ENCODE peak calls at places on chromosomes 7 and 10, in four cellular contexts. S is nephron progenitor cell, W is brain microvascular endothelial cell, O is cardiac fibroblast. F is an unnamed sample.

GRCh38 chr10:61130366-61130765 is 186.4 kb upstream of the RHOBTB1 start:
- DNase-seq in S (no peak), W (peak), O (no peak), F (no peak)

GRCh38 chr10:31830887-31831286 is 97.7 kb downstream of the ARHGAP12 start:
- DNase-seq in S (no peak), W (peak), O (peak), F (no peak)

GRCh38 chr7:12640299-12641096 is 46.9 kb upstream of the ARL4A start:
- DNase-seq in S (no peak), W (no peak), O (no peak), F (no peak)

GRCh38 chr7:64045301-64046040 is at the start of gene ZNF727:
- DNase-seq in S (no peak), W (no peak), O (no peak), F (no peak)

GRCh38 chr7:108073305-108074070 is 56.7 kb downstream of the LAMB4 start:
- DNase-seq in S (no peak), W (no peak), O (no peak), F (no peak)

GRCh38 chr7:105649727-105650381 is 68.6 kb upstream of the EFCAB10 start:
- DNase-seq in S (no peak), W (peak), O (peak), F (no peak)

GRCh38 chr10:1074063-1074747 is 18.0 kb downstream of the WDR37 start:
- DNase-seq in S (no peak), W (no peak), O (no peak), F (no peak)

GRCh38 chr7:71414490-71414889 is 282.5 kb downstream of the GALNT17 start:
- DNase-seq in S (no peak), W (no peak), O (no peak), F (no peak)

GRCh38 chr10:102580230-102580629 is 64.0 kb upstream of the TRIM8 start:
- DNase-seq in S (no peak), W (peak), O (no peak), F (no peak)

GRCh38 chr7:121398246-121398645 is 2.1 kb upstream of the FAM3C start:
- DNase-seq in S (no peak), W (no peak), O (peak), F (no peak)

GRCh38 chr7:8200717-8201116 is 61.2 kb downstream of the ICA1 start:
- DNase-seq in S (no peak), W (no peak), O (no peak), F (no peak)

GRCh38 chr10:95404864-95405263 is 114.1 kb upstream of the PDLIM1 start:
- DNase-seq in S (no peak), W (no peak), O (no peak), F (no peak)

GRCh38 chr10:101139421-101139911 is 8.4 kb downstream of the TLX1 start:
- DNase-seq in S (peak), W (no peak), O (peak), F (peak)

GRCh38 chr10:5043716-5044115 is 40.1 kb upstream of the AKR1C2 start:
- DNase-seq in S (no peak), W (no peak), O (peak), F (no peak)

GRCh38 chr10:34360984-34361383 is 454.1 kb downstream of the PARD3 start:
- DNase-seq in S (no peak), W (no peak), O (no peak), F (no peak)

GRCh38 chr10:86756511-86757109 is at the start of gene BMPR1A:
- DNase-seq in S (peak), W (peak), O (peak), F (peak)

GRCh38 chr10:73812662-73813061 is 1.3 kb upstream of the NDST2 start:
- DNase-seq in S (no peak), W (no peak), O (no peak), F (no peak)

GRCh38 chr7:151735186-151735853 is 141.6 kb downstream of the PRKAG2 start:
- DNase-seq in S (no peak), W (no peak), O (no peak), F (no peak)

GRCh38 chr10:44850356-44850934 is 60.7 kb upstream of the TMEM72 start:
- DNase-seq in S (no peak), W (no peak), O (no peak), F (no peak)

GRCh38 chr7:102044984-102045673 is 227.7 kb downstream of the CUX1 start:
- DNase-seq in S (no peak), W (peak), O (peak), F (no peak)

GRCh38 chr7:5064391-5065106 is 18.9 kb downstream of the RBAK start:
- DNase-seq in S (no peak), W (no peak), O (peak), F (no peak)

GRCh38 chr7:74479961-74480829 is 26.5 kb downstream of the GTF2IRD1 start:
- DNase-seq in S (peak), W (peak), O (peak), F (peak)

GRCh38 chr10:32143302-32143847 is 87.2 kb upstream of the KIF5B start:
- DNase-seq in S (no peak), W (no peak), O (no peak), F (no peak)

GRCh38 chr7:32921896-32922295 is 30.3 kb upstream of the KBTBD2 start:
- DNase-seq in S (no peak), W (no peak), O (peak), F (no peak)

GRCh38 chr7:5766321-5766761 is 15.1 kb downstream of the RNF216 start:
- DNase-seq in S (no peak), W (peak), O (peak), F (no peak)

GRCh38 chr10:42552188-42553063 is 85.9 kb downstream of the ZNF33B start:
- DNase-seq in S (peak), W (peak), O (peak), F (peak)

GRCh38 chr10:110507303-110507702 is 9.6 kb downstream of the DUSP5 start:
- DNase-seq in S (no peak), W (no peak), O (no peak), F (no peak)

GRCh38 chr10:47048533-47048905 is 137.3 kb downstream of the PTPN20 start:
- DNase-seq in S (no peak), W (no peak), O (peak), F (no peak)

GRCh38 chr10:107576746-107577145 is 412.2 kb upstream of the SORCS1 start:
- DNase-seq in S (no peak), W (no peak), O (no peak), F (no peak)

GRCh38 chr7:158828343-158829020 is 827 bp downstream of the ESYT2 start:
- DNase-seq in S (peak), W (no peak), O (peak), F (peak)

GRCh38 chr7:112362053-112362650 is 88.1 kb upstream of the IFRD1 start:
- DNase-seq in S (no peak), W (no peak), O (no peak), F (no peak)
- TF ChIP-seq CTCF in S (no peak), W (no peak), O (no peak), F (no peak)

GRCh38 chr10:96524745-96525144 is 11.0 kb upstream of the TLL2 start:
- DNase-seq in S (no peak), W (no peak), O (no peak), F (no peak)
- TF ChIP-seq CTCF in S (no peak), W (no peak), O (no peak), F (no peak)

DNA sequence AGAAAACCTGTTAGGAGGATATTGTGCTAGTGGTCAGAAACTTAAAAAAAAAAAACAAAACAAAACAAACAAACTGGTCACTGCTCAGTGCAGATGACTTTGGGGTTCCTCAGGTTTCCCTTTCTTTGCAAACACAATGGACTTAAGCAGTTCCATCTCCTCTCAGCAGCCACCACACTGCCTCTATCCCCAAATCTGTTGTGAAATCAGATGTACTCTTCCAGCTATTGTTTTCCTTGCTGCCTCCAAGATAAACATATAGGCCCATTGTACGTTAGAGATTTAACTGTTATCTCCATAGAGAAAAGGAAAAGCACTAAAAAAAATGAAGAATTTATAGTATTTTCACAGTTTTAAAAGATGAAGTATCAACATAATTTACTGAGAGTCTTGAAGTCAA is 147.1 kb downstream of the MPP7 start:
- DNase-seq in S (no peak), W (no peak), O (no peak), F (no peak)
- TF ChIP-seq CTCF in S (no peak), W (no peak), O (no peak), F (no peak)

DNA sequence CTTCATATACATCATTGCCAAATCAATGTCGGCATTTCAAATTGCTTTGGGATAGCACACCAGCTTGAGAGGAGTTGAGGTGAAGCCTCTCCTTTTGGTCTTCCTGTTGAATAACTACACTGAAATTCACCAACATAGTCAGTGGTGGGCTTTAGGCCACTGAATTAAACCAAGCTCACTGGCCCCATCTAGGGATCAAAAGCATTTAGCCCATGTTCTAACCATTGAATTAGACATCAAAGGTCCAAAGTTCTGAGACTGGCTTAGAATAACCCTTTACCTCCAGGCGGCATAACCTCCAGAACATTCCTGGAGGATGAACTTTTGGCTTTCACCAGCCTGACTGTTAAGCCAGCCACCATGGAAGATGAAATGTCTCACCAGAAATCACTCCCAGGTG is 54.6 kb downstream of the BPGM start:
- DNase-seq in S (no peak), W (no peak), O (peak), F (no peak)
- TF ChIP-seq CTCF in S (peak), W (peak), O (peak), F (no peak)

GRCh38 chr7:20404371-20404770 is 73.7 kb downstream of the ITGB8 start:
- DNase-seq in S (no peak), W (no peak), O (no peak), F (peak)

GRCh38 chr7:20412023-20412422 is 81.3 kb downstream of the ITGB8 start:
- DNase-seq in S (no peak), W (no peak), O (no peak), F (no peak)

GRCh38 chr7:20408467-20408826 is 77.7 kb downstream of the ITGB8 start:
- DNase-seq in S (no peak), W (no peak), O (peak), F (no peak)

GRCh38 chr7:20409961-20410360 is 79.3 kb downstream of the ITGB8 start:
- DNase-seq in S (no peak), W (no peak), O (no peak), F (no peak)

GRCh38 chr7:20407585-20408466 is 77.1 kb downstream of the ITGB8 start:
- DNase-seq in S (no peak), W (peak), O (peak), F (no peak)
- TF ChIP-seq CTCF in S (no peak), W (no peak), O (no peak), F (no peak)